ENCODE peak calls at places on chromosomes 1 and 21, in four cellular contexts. B is CD8-positive, alpha-beta T cell; V is H1; C is substantia nigra. O is an unnamed sample.

GRCh38 chr1:54545916-54546635 is 2.0 kb upstream of the ACOT11 start:
- DNase-seq in B (no peak), V (no peak), C (no peak), O (no peak)

GRCh38 chr1:152410599-152410998 is 3.5 kb downstream of the CRNN start:
- DNase-seq in B (no peak), V (no peak), C (no peak), O (no peak)

GRCh38 chr1:30513396-30514136 is 209.8 kb downstream of the MATN1 start:
- DNase-seq in B (no peak), V (peak), C (no peak), O (no peak)

GRCh38 chr1:54464031-54464476 is 57.9 kb upstream of the SSBP3 start:
- DNase-seq in B (no peak), V (no peak), C (no peak), O (no peak)

GRCh38 chr1:156927215-156928042 is 7.0 kb downstream of the LRRC71 start:
- DNase-seq in B (peak), V (peak), C (no peak), O (peak)

GRCh38 chr1:88877382-88877825 is 14.0 kb downstream of the GTF2B start:
- DNase-seq in B (no peak), V (no peak), C (no peak), O (no peak)

GRCh38 chr1:104132386-104132973 is 382.8 kb downstream of the AMY1C start:
- DNase-seq in B (no peak), V (no peak), C (no peak), O (no peak)

GRCh38 chr1:176241385-176242015 is 34.4 kb upstream of the COP1 start:
- DNase-seq in B (no peak), V (no peak), C (no peak), O (no peak)

GRCh38 chr1:167913895-167914502 is at the start of gene ADCY10:
- DNase-seq in B (no peak), V (no peak), C (no peak), O (no peak)

GRCh38 chr21:28429161-28429560 is 563.5 kb downstream of the LTN1 start:
- DNase-seq in B (no peak), V (no peak), C (no peak), O (no peak)

GRCh38 chr1:220813013-220813412 is 26.3 kb downstream of the MTARC1 start:
- DNase-seq in B (no peak), V (peak), C (no peak), O (no peak)

GRCh38 chr1:245085508-245086095 is 69.2 kb upstream of the KIF26B start:
- DNase-seq in B (no peak), V (no peak), C (no peak), O (no peak)

GRCh38 chr1:36133484-36133883 is 8.5 kb upstream of the COL8A2 start:
- DNase-seq in B (no peak), V (no peak), C (no peak), O (no peak)

GRCh38 chr1:233406339-233406960 is 78.9 kb downstream of the MAP3K21 start:
- DNase-seq in B (no peak), V (no peak), C (no peak), O (no peak)

GRCh38 chr1:24912359-24913273 is 17.5 kb downstream of the RUNX3 start:
- DNase-seq in B (peak), V (no peak), C (no peak), O (no peak)

GRCh38 chr1:97996880-97997279 is 76.0 kb upstream of the DPYD start:
- DNase-seq in B (no peak), V (no peak), C (no peak), O (no peak)

GRCh38 chr21:39911286-39911685 is 44.0 kb downstream of the PCP4 start:
- DNase-seq in B (no peak), V (no peak), C (no peak), O (no peak)

GRCh38 chr1:14259191-14259757 is 339.2 kb upstream of the KAZN start:
- DNase-seq in B (no peak), V (no peak), C (peak), O (peak)

GRCh38 chr1:52967666-52968065 is 40.6 kb downstream of the SCP2 start:
- DNase-seq in B (no peak), V (no peak), C (no peak), O (no peak)

GRCh38 chr1:219412772-219413171 is 200.1 kb downstream of the ZC3H11B start:
- DNase-seq in B (no peak), V (no peak), C (no peak), O (no peak)

GRCh38 chr1:243496173-243496553 is 240.3 kb downstream of the SDCCAG8 start:
- DNase-seq in B (no peak), V (no peak), C (no peak), O (peak)

GRCh38 chr1:107292012-107292411 is 151.2 kb downstream of the NTNG1 start:
- DNase-seq in B (no peak), V (no peak), C (no peak), O (no peak)

GRCh38 chr1:41650176-41650519 is 165.7 kb upstream of the EDN2 start:
- DNase-seq in B (no peak), V (no peak), C (no peak), O (no peak)

GRCh38 chr1:161222175-161223019 is 1.0 kb downstream of the APOA2 start:
- DNase-seq in B (no peak), V (no peak), C (no peak), O (no peak)

GRCh38 chr1:36396359-36396758 is 1.3 kb downstream of the LSM10 start:
- DNase-seq in B (no peak), V (no peak), C (no peak), O (no peak)

GRCh38 chr21:28459193-28459592 is 533.5 kb downstream of the LTN1 start:
- DNase-seq in B (no peak), V (no peak), C (no peak), O (no peak)

GRCh38 chr1:228860911-228861829 is 125.9 kb downstream of the RHOU start:
- DNase-seq in B (no peak), V (no peak), C (no peak), O (no peak)

GRCh38 chr1:211333906-211334305 is 7.3 kb downstream of the TRAF5 start:
- DNase-seq in B (no peak), V (peak), C (no peak), O (no peak)

GRCh38 chr21:23218667-23219066 is 2220.5 kb downstream of the NCAM2 start:
- DNase-seq in B (no peak), V (no peak), C (no peak), O (no peak)

GRCh38 chr1:216181590-216181989 is 241.7 kb downstream of the USH2A start:
- DNase-seq in B (no peak), V (no peak), C (no peak), O (no peak)

GRCh38 chr1:216183007-216183406 is 240.2 kb downstream of the USH2A start:
- DNase-seq in B (no peak), V (no peak), C (no peak), O (no peak)

GRCh38 chr1:216186131-216186530 is 237.1 kb downstream of the USH2A start:
- DNase-seq in B (no peak), V (no peak), C (no peak), O (no peak)

GRCh38 chr1:216184281-216184680 is 239.0 kb downstream of the USH2A start:
- DNase-seq in B (no peak), V (no peak), C (no peak), O (no peak)

DNA sequence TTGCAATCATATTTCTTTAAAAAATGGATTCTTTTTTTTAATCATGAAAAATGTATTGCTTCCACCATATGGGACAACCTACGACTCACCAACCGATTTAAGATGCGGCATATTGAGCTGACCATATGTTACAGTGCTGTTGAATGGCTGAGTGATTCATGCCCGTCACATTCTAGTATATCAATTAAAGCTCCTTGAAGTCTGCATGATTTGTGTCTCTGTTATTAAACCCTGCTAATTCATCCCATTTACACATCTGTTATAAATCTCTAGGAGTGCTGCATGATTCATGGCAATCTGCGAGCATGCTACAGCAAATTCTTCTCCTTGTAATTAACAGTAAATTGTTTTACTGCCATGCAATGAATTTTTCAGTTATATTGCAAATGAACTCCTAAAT is 239.8 kb downstream of the USH2A start:
- DNase-seq in B (no peak), V (no peak), C (no peak), O (no peak)
- H3K27ac ChIP-seq in B (no peak), V (no peak), C (no peak), O (no peak)

GRCh38 chr1:147472489-147472888 is 68.8 kb upstream of the BCL9 start:
- DNase-seq in B (no peak), V (no peak), C (no peak), O (no peak)

GRCh38 chr1:147472953-147473734 is 68.2 kb upstream of the BCL9 start:
- DNase-seq in B (no peak), V (no peak), C (no peak), O (no peak)

GRCh38 chr1:147466543-147466942 is 74.8 kb upstream of the BCL9 start:
- DNase-seq in B (no peak), V (no peak), C (no peak), O (no peak)

GRCh38 chr1:147473735-147474049 is 67.6 kb upstream of the BCL9 start:
- DNase-seq in B (no peak), V (no peak), C (no peak), O (no peak)

GRCh38 chr1:147470079-147470478 is 71.2 kb upstream of the BCL9 start:
- DNase-seq in B (no peak), V (no peak), C (no peak), O (no peak)
- H3K27ac ChIP-seq in B (no peak), V (no peak), C (no peak), O (no peak)

GRCh38 chr21:42512346-42513034 is 1.2 kb upstream of the SLC37A1 start:
- DNase-seq in B (no peak), V (no peak), C (no peak), O (no peak)
- H3K27ac ChIP-seq in B (no peak), V (no peak), C (no peak), O (no peak)

GRCh38 chr1:231052777-231053176 is 12.7 kb upstream of the FAM89A start:
- DNase-seq in B (no peak), V (no peak), C (no peak), O (no peak)
- H3K27ac ChIP-seq in B (no peak), V (no peak), C (no peak), O (no peak)

GRCh38 chr1:15682886-15683410 is 1.2 kb upstream of the PLEKHM2 start:
- DNase-seq in B (no peak), V (no peak), C (no peak), O (no peak)

GRCh38 chr1:15680614-15681345 is 3.3 kb upstream of the PLEKHM2 start:
- DNase-seq in B (no peak), V (no peak), C (no peak), O (no peak)

GRCh38 chr1:15681346-15682290 is 2.5 kb upstream of the PLEKHM2 start:
- DNase-seq in B (no peak), V (no peak), C (no peak), O (no peak)

GRCh38 chr1:15678578-15678977 is 5.5 kb upstream of the PLEKHM2 start:
- DNase-seq in B (no peak), V (no peak), C (no peak), O (no peak)

DNA sequence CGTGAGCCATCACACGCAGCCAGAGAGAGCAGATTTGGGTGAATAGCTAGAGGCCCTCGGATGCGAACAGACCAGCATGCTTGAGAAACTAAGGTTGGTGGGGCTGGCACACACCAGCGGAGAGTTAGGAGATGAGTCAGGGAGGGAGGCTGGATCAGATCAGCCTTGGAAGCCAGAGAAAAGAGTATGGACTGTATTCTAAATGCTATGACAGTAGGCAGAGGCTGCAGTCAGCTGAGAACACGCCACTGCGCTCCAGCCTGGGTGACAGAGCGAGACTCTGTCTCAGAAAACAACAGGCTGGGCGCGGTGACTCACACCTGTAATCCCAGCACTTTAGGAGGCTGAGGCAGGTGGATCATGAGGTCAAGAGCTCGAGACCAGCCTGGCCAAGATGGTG is 4.0 kb upstream of the PLEKHM2 start:
- DNase-seq in B (no peak), V (no peak), C (no peak), O (no peak)
- H3K27ac ChIP-seq in B (no peak), V (no peak), C (no peak), O (no peak)

GRCh38 chr1:183630748-183631147 is 4.8 kb downstream of the ARPC5 start:
- DNase-seq in B (no peak), V (no peak), C (no peak), O (no peak)

GRCh38 chr1:183634429-183635065 is 1.0 kb downstream of the ARPC5 start:
- DNase-seq in B (no peak), V (no peak), C (no peak), O (no peak)

GRCh38 chr1:183632964-183633363 is 2.6 kb downstream of the ARPC5 start:
- DNase-seq in B (no peak), V (no peak), C (no peak), O (no peak)

GRCh38 chr1:183633676-183634343 is 1.8 kb downstream of the ARPC5 start:
- DNase-seq in B (peak), V (no peak), C (no peak), O (peak)

GRCh38 chr1:183632087-183632486 is 3.5 kb downstream of the ARPC5 start:
- DNase-seq in B (no peak), V (no peak), C (no peak), O (no peak)
- H3K27ac ChIP-seq in B (no peak), V (no peak), C (no peak), O (no peak)

GRCh38 chr1:12617511-12617900 is 504 bp downstream of the DHRS3 start:
- DNase-seq in B (peak), V (no peak), C (no peak), O (no peak)

GRCh38 chr1:12615166-12615915 is 2.7 kb downstream of the DHRS3 start:
- DNase-seq in B (no peak), V (no peak), C (no peak), O (peak)

GRCh38 chr1:12616709-12617373 is 1.2 kb downstream of the DHRS3 start:
- DNase-seq in B (peak), V (no peak), C (no peak), O (no peak)

GRCh38 chr1:12614402-12615165 is 3.4 kb downstream of the DHRS3 start:
- DNase-seq in B (no peak), V (no peak), C (no peak), O (no peak)

GRCh38 chr1:12615916-12616708 is 1.9 kb downstream of the DHRS3 start:
- DNase-seq in B (no peak), V (peak), C (no peak), O (peak)
- H3K27ac ChIP-seq in B (peak), V (peak), C (peak), O (peak)

GRCh38 chr1:51624851-51625250 is 8.0 kb downstream of the OSBPL9 start:
- DNase-seq in B (no peak), V (no peak), C (no peak), O (no peak)

GRCh38 chr1:51621841-51622454 is 5.1 kb downstream of the OSBPL9 start:
- DNase-seq in B (no peak), V (no peak), C (no peak), O (no peak)

GRCh38 chr1:51622455-51622913 is 5.6 kb downstream of the OSBPL9 start:
- DNase-seq in B (peak), V (no peak), C (no peak), O (no peak)

GRCh38 chr1:51623025-51623424 is 6.1 kb downstream of the OSBPL9 start:
- DNase-seq in B (no peak), V (no peak), C (no peak), O (no peak)

GRCh38 chr1:51623450-51623849 is 6.6 kb downstream of the OSBPL9 start:
- DNase-seq in B (no peak), V (no peak), C (no peak), O (no peak)
- H3K27ac ChIP-seq in B (no peak), V (no peak), C (no peak), O (no peak)

GRCh38 chr1:93339171-93339697 is 6.5 kb upstream of the DR1 start:
- DNase-seq in B (no peak), V (no peak), C (no peak), O (no peak)
- H3K27ac ChIP-seq in B (no peak), V (no peak), C (no peak), O (no peak)

O was measured in caudate nucleus.